ENCODE peak calls at places on chromosome 12, in four cellular contexts. G, M, H and C are unnamed samples.

GRCh38 chr12:6821271-6821673 is 349 bp upstream of the GPR162 start:
- DNase-seq in G (no peak), M (no peak), H (peak), C (peak)

GRCh38 chr12:10033783-10034381 is 3.4 kb downstream of the CLEC9A start:
- DNase-seq in G (no peak), M (no peak), H (no peak), C (peak)

GRCh38 chr12:107485731-107486130 is 199.9 kb upstream of the PWP1 start:
- DNase-seq in G (no peak), M (no peak), H (no peak), C (no peak)

GRCh38 chr12:93614917-93615596 is 42.6 kb downstream of the SOCS2 start:
- DNase-seq in G (no peak), M (no peak), H (no peak), C (no peak)

GRCh38 chr12:3533703-3534386 is 42.8 kb downstream of the PRMT8 start:
- DNase-seq in G (no peak), M (no peak), H (peak), C (no peak)

GRCh38 chr12:31506907-31507306 is 84.0 kb downstream of the DENND5B start:
- DNase-seq in G (no peak), M (no peak), H (no peak), C (no peak)

GRCh38 chr12:1845427-1845826 is 25.1 kb downstream of the LRTM2 start:
- DNase-seq in G (no peak), M (no peak), H (no peak), C (no peak)

GRCh38 chr12:67788118-67788517 is 139.6 kb downstream of the DYRK2 start:
- DNase-seq in G (no peak), M (no peak), H (no peak), C (no peak)

GRCh38 chr12:113287146-113287898 is 47.6 kb downstream of the SLC8B1 start:
- DNase-seq in G (no peak), M (no peak), H (peak), C (no peak)

GRCh38 chr12:25557830-25558436 is 4.8 kb upstream of the LMNTD1 start:
- DNase-seq in G (no peak), M (no peak), H (no peak), C (peak)

GRCh38 chr12:7042847-7043246 is 17.7 kb upstream of the C1S start:
- DNase-seq in G (no peak), M (no peak), H (no peak), C (peak)

GRCh38 chr12:132558861-132559623 is 51.3 kb downstream of the LRCOL1 start:
- DNase-seq in G (no peak), M (no peak), H (no peak), C (peak)

GRCh38 chr12:67358686-67359374 is 89.7 kb downstream of the CAND1 start:
- DNase-seq in G (no peak), M (no peak), H (no peak), C (no peak)

GRCh38 chr12:108597559-108598471 is at the start of gene TMEM119:
- DNase-seq in G (no peak), M (no peak), H (peak), C (peak)

GRCh38 chr12:109741286-109741969 is 27.8 kb downstream of the FAM222A start:
- DNase-seq in G (no peak), M (no peak), H (peak), C (no peak)

GRCh38 chr12:56158926-56159461 is 835 bp downstream of the MYL6 start:
- DNase-seq in G (peak), M (no peak), H (peak), C (peak)

GRCh38 chr12:34399631-34400422 is 377.5 kb downstream of the ALG10 start:
- DNase-seq in G (peak), M (no peak), H (peak), C (no peak)

GRCh38 chr12:3458041-3458440 is 33.0 kb upstream of the PRMT8 start:
- DNase-seq in G (no peak), M (no peak), H (no peak), C (no peak)

GRCh38 chr12:79186506-79186905 is 321.9 kb downstream of the SYT1 start:
- DNase-seq in G (no peak), M (no peak), H (no peak), C (no peak)

GRCh38 chr12:457676-458075 is 2.1 kb upstream of the B4GALNT3 start:
- DNase-seq in G (no peak), M (no peak), H (no peak), C (no peak)

GRCh38 chr12:10716277-10716676 is 6.8 kb downstream of the YBX3 start:
- DNase-seq in G (no peak), M (no peak), H (no peak), C (no peak)

GRCh38 chr12:2453807-2454177 is 341.0 kb upstream of the FKBP4 start:
- DNase-seq in G (no peak), M (no peak), H (no peak), C (no peak)

GRCh38 chr12:65649126-65649525 is 175.2 kb upstream of the HMGA2 start:
- DNase-seq in G (no peak), M (peak), H (no peak), C (no peak)

GRCh38 chr12:31474751-31475150 is 116.2 kb downstream of the DENND5B start:
- DNase-seq in G (no peak), M (no peak), H (no peak), C (no peak)

GRCh38 chr12:44788731-44789130 is 87.4 kb downstream of the NELL2 start:
- DNase-seq in G (no peak), M (no peak), H (no peak), C (no peak)

GRCh38 chr12:6312529-6313325 is 2.2 kb downstream of the PLEKHG6 start:
- DNase-seq in G (no peak), M (no peak), H (no peak), C (no peak)

GRCh38 chr12:979355-979754 is 11.7 kb upstream of the ERC1 start:
- DNase-seq in G (no peak), M (no peak), H (no peak), C (no peak)

GRCh38 chr12:120668091-120668796 is 18.7 kb upstream of the MLEC start:
- DNase-seq in G (no peak), M (no peak), H (no peak), C (no peak)

GRCh38 chr12:58288191-58288590 is 346.8 kb downstream of the ATP23 start:
- DNase-seq in G (no peak), M (no peak), H (no peak), C (no peak)

GRCh38 chr12:64696065-64696741 is 63.0 kb downstream of the GNS start:
- DNase-seq in G (no peak), M (no peak), H (no peak), C (peak)

GRCh38 chr12:15982471-15982870 is 71.3 kb downstream of the DERA start:
- DNase-seq in G (no peak), M (no peak), H (no peak), C (peak)

GRCh38 chr12:53345486-53346195 is 9.5 kb upstream of the SP7 start:
- DNase-seq in G (no peak), M (no peak), H (peak), C (no peak)
- H3K27ac ChIP-seq in G (no peak), M (peak), H (peak), C (no peak)

GRCh38 chr12:75390156-75390898 is 562 bp upstream of the GLIPR1L2 start:
- DNase-seq in G (no peak), M (no peak), H (no peak), C (no peak)

GRCh38 chr12:75389706-75390105 is 1.2 kb upstream of the GLIPR1L2 start:
- DNase-seq in G (no peak), M (no peak), H (no peak), C (no peak)

GRCh38 chr12:75390899-75391538 is at the start of gene GLIPR1L2:
- DNase-seq in G (peak), M (peak), H (peak), C (peak)

DNA sequence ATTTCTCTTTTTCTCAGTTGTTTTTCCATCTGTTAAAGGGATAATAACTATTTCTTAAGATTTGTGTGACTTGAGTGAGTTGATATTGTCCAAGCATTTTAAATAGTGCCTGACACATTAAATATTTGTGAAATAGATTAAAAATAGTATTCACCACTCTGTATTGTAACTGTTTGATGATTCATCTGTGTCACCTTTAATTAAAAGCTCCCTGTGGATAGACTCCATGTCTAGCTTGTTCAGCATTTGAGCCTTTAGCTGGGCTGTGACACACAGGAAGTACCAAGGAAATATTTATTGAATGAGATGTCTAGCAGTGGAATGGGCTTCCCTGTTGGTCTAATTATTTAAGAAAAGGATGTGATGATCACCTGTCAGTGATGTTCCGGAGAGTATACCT is 1.8 kb upstream of the GLIPR1L2 start:
- DNase-seq in G (no peak), M (peak), H (no peak), C (no peak)
- H3K27ac ChIP-seq in G (no peak), M (peak), H (peak), C (no peak)

DNA sequence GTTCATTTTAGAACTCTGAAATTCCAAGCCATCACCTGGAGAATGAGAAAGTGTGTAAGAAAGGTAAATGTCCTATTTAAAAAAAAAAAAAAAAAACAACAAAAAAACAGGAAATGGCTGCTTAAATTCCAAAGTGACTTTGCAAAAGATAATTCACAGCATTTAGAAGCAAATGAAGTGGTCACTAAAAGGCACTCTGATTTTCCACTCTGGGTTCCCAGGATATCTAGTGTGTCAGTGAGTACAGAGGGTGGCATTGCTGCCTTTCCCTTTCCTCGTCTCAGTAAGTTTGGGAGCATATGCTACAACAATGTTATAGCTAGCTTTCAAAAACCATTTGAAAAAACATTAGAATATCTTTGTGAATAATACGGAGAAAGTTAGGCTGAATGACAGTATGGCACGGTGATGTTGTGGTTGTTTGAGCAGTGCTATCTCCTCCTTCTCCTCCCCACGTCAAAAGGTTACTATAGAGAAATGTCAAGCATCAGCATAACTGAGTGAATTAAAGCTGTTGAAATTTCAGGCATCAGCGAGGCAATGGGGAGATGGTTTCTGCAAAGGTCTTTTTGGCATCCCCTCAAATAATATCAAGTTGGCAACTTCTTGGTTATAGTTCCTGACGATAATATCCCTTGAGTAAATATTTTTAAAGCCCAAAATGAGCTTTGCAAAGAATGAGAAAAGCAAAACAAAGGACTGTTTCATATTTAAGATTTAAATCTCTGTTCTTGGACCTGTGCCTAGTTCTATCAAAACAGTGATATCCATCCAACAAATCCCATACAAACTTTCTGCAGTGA is 164.5 kb upstream of the E2F7 start:
- DNase-seq in G (no peak), M (no peak), H (no peak), C (no peak)
- H3K27ac ChIP-seq in G (no peak), M (no peak), H (no peak), C (no peak)

GRCh38 chr12:124352839-124353238 is 57.9 kb downstream of the RFLNA start:
- DNase-seq in G (no peak), M (no peak), H (peak), C (no peak)
- H3K27ac ChIP-seq in G (no peak), M (peak), H (peak), C (no peak)

GRCh38 chr12:111436811-111437210 is 31.1 kb downstream of the SH2B3 start:
- DNase-seq in G (no peak), M (no peak), H (no peak), C (no peak)
- H3K27ac ChIP-seq in G (no peak), M (peak), H (no peak), C (peak)

GRCh38 chr12:99709116-99709515 is 61.6 kb downstream of the GARIN6 start:
- DNase-seq in G (no peak), M (no peak), H (no peak), C (no peak)
- H3K27ac ChIP-seq in G (no peak), M (no peak), H (no peak), C (no peak)

GRCh38 chr12:124171231-124171985 is 123.5 kb upstream of the RFLNA start:
- DNase-seq in G (no peak), M (no peak), H (no peak), C (no peak)
- H3K27ac ChIP-seq in G (no peak), M (no peak), H (no peak), C (no peak)

GRCh38 chr12:123599310-123599709 is 2.6 kb upstream of the DDX55 start:
- DNase-seq in G (no peak), M (no peak), H (no peak), C (no peak)
- H3K27ac ChIP-seq in G (no peak), M (no peak), H (no peak), C (no peak)

GRCh38 chr12:46438256-46438655 is 65.7 kb upstream of the SLC38A2 start:
- DNase-seq in G (no peak), M (no peak), H (no peak), C (no peak)
- H3K27ac ChIP-seq in G (no peak), M (peak), H (no peak), C (no peak)